ENCODE peak calls at places on chromosomes 6 and 20, in seven cellular contexts. L is CD4-positive, alpha-beta memory T cell; D is small intestine; E is stomach; J is adrenal gland; P is ovary; T is upper lobe of right lung. Y is an unnamed sample. For H3K27me3, the result is how much of the 10 kb centered on the place peaks cover.

GRCh38 chr20:36658300-36658699 is 12.3 kb upstream of the SLA2 start:
- DNase-seq in L (no peak), D (peak), E (no peak), J (no peak), P (no peak), T (no peak), Y (no peak)

GRCh38 chr6:142207265-142207877 is 60.3 kb downstream of the VTA1 start:
- DNase-seq in L (peak), D (peak), E (peak), J (peak), P (no peak), T (no peak), Y (peak)

GRCh38 chr20:32263398-32263954 is 14.0 kb upstream of the KIF3B start:
- DNase-seq in L (no peak), D (no peak), E (no peak), J (no peak), P (no peak), T (no peak), Y (no peak)

GRCh38 chr6:150940951-150941350 is 75.4 kb downstream of the MTHFD1L start:
- DNase-seq in L (no peak), D (no peak), E (no peak), J (no peak), P (no peak), T (no peak), Y (no peak)

GRCh38 chr20:24672181-24672880 is 202.9 kb downstream of the SYNDIG1 start:
- DNase-seq in L (no peak), D (no peak), E (no peak), J (no peak), P (no peak), T (peak), Y (no peak)

GRCh38 chr6:135064586-135064985 is 10.0 kb upstream of the HBS1L start:
- DNase-seq in L (no peak), D (no peak), E (no peak), J (no peak), P (no peak), T (no peak), Y (no peak)

GRCh38 chr6:53168516-53169257 is 20.0 kb upstream of the GCM1 start:
- DNase-seq in L (no peak), D (no peak), E (no peak), J (no peak), P (no peak), T (no peak), Y (no peak)

GRCh38 chr6:88870728-88871330 is 92.6 kb downstream of the RNGTT start:
- DNase-seq in L (peak), D (peak), E (no peak), J (peak), P (peak), T (no peak), Y (no peak)

GRCh38 chr20:47296950-47297349 is 59.5 kb downstream of the ZMYND8 start:
- DNase-seq in L (no peak), D (no peak), E (no peak), J (no peak), P (no peak), T (no peak), Y (no peak)

GRCh38 chr6:2877057-2877882 is 25.8 kb downstream of the SERPINB9 start:
- DNase-seq in L (no peak), D (no peak), E (no peak), J (no peak), P (peak), T (no peak), Y (no peak)

GRCh38 chr20:50280851-50281655 is 90.4 kb downstream of the CEBPB start:
- DNase-seq in L (no peak), D (no peak), E (no peak), J (no peak), P (no peak), T (no peak), Y (no peak)

GRCh38 chr20:5181492-5181891 is 54.7 kb downstream of the CDS2 start:
- DNase-seq in L (no peak), D (no peak), E (no peak), J (no peak), P (no peak), T (no peak), Y (no peak)

GRCh38 chr20:46875059-46875458 is 19.6 kb upstream of the EYA2 start:
- DNase-seq in L (no peak), D (no peak), E (no peak), J (no peak), P (no peak), T (no peak), Y (no peak)

GRCh38 chr6:35514587-35514986 is 1.9 kb upstream of the TULP1 start:
- DNase-seq in L (no peak), D (no peak), E (no peak), J (no peak), P (no peak), T (no peak), Y (no peak)
- H3K27me3 ChIP-seq in L (under half), D (under half), E (under half), J (under half), P (under half), T (under half), Y (under half)

DNA sequence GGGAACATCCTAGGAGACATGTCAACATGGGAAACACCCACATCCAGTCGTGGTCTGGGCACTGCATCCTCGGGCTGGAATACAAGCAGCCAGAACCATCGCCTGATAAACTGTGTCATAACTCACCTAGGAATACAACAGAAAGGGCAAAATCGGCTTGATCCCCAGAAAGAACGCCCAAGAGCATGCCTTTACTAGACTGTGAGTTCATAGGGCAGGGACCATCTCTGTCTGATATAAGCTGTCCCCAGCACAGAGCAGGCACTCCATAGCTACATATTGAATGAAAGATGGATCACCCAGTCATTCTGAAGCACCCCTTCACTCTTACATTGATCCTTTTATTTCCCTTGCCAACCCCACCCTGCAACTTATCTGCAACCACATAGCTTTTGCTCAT is 23.8 kb downstream of the RIPOR2 start:
- DNase-seq in L (no peak), D (no peak), E (no peak), J (no peak), P (no peak), T (no peak), Y (no peak)
- H3K27ac ChIP-seq in L (peak), D (no peak), E (no peak), J (no peak), P (no peak), T (no peak), Y (peak)

DNA sequence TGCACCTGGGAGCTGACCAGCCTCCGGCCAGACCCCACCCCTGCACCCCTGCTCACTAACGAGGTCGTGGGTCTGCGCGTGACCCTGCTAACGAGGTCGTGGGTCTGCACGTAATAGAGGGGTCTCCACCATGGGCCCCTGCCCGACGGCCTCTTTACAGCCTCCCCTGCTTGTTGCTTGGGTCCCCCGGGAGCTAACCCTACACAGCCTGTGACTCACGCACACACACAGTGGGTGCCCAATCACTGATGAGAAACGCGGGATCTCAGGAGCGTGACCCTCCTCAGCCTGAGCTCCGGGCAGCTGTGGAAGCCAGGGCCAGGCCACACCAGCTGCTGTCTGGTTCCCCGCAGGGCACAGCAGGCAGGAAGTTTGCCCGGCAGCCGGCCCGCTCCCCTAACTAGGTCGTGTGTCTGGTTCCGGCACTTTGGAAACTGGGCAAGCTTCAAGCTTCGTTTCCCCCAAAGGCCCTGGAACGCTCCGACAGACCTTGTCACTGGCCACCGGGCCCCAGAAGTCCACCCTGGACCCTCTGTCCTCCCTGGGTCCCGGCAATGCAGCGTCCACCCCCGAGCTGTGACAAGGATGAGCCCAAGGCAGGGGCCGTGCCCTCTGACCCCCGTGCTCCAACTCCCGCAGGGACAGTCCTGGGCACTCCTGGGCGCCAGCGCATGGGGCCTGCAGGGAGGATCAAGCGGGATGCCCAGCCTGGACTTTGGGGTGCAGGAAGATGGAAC is 767 bp downstream of the PTK6 start:
- DNase-seq in L (peak), D (peak), E (peak), J (no peak), P (no peak), T (no peak), Y (no peak)
- H3K27me3 ChIP-seq in L (under half), D (under half), E (under half), J (under half), P (under half), T (under half), Y (under half)

GRCh38 chr20:33516882-33517281 is 27.0 kb downstream of the CBFA2T2 start:
- DNase-seq in L (no peak), D (no peak), E (no peak), J (no peak), P (no peak), T (no peak), Y (no peak)

GRCh38 chr20:33522256-33522820 is 32.4 kb downstream of the CBFA2T2 start:
- DNase-seq in L (no peak), D (no peak), E (no peak), J (no peak), P (no peak), T (no peak), Y (no peak)

GRCh38 chr20:33515569-33516216 is 25.8 kb downstream of the CBFA2T2 start:
- DNase-seq in L (no peak), D (no peak), E (no peak), J (no peak), P (no peak), T (no peak), Y (no peak)

GRCh38 chr20:33521461-33521860 is 31.6 kb downstream of the CBFA2T2 start:
- DNase-seq in L (no peak), D (peak), E (no peak), J (no peak), P (no peak), T (no peak), Y (no peak)

GRCh38 chr20:33518071-33518470 is 28.2 kb downstream of the CBFA2T2 start:
- DNase-seq in L (no peak), D (no peak), E (no peak), J (no peak), P (no peak), T (peak), Y (no peak)
- H3K27ac ChIP-seq in L (no peak), D (no peak), E (no peak), J (no peak), P (no peak), T (no peak), Y (no peak)

GRCh38 chr6:44275749-44276648 is 5.7 kb downstream of the TMEM151B start:
- DNase-seq in L (no peak), D (no peak), E (no peak), J (no peak), P (no peak), T (no peak), Y (no peak)

GRCh38 chr6:44278316-44278715 is 8.1 kb downstream of the TMEM151B start:
- DNase-seq in L (no peak), D (no peak), E (no peak), J (no peak), P (no peak), T (no peak), Y (no peak)

GRCh38 chr6:44277763-44278162 is 7.5 kb downstream of the TMEM151B start:
- DNase-seq in L (no peak), D (no peak), E (no peak), J (no peak), P (no peak), T (no peak), Y (no peak)

GRCh38 chr6:44276667-44277640 is 6.7 kb downstream of the TMEM151B start:
- DNase-seq in L (no peak), D (no peak), E (no peak), J (no peak), P (no peak), T (no peak), Y (no peak)

DNA sequence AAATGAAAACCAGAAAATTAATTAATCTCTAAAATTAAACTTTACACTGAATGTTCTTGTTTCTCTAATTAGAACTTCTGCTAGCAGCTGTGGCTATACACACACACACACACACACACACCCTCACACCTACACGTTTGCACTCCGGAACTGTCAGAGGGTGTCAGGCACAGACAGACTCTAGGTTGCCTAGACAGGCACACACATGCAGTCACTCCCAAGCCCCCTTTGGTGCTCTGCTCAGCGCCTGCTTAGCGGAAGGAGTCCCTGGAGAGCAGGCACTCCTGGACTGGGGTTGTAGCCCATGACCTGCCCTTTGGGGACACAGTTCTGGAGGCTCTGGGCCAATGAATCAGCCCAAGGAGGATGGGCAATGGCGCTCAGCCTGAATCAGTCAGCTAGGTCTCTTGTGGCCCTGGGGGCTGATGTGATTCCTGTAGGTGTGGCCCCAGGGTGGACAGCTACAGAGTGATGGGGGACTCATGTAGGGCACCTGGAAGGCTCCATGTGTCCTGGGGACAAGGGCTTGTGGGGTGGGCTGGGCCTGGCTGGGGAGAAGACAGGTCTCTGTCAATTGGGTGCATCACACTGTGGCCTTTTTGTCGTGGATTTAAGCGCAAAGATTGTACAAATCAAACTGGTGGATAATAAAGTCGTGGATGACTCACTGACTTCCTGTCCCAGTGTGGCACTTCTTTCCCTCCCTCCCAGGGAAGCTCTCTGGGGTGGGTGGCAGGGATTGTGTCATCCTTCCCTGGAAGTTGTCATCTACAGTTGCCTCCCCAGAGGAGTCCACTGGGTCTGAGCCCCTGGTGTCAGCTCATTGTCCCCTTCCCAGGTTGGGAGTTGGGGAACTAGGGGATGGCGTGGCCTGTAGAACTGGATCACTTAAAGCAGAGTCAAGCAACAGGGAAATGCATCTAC is 8.8 kb downstream of the TMEM151B start:
- DNase-seq in L (no peak), D (no peak), E (no peak), J (no peak), P (no peak), T (no peak), Y (no peak)
- H3K27me3 ChIP-seq in L (under half), D (under half), E (under half), J (under half), P (under half), T (under half), Y (under half)

GRCh38 chr6:56659721-56660373 is 17.2 kb upstream of the DST start:
- DNase-seq in L (no peak), D (no peak), E (no peak), J (no peak), P (no peak), T (no peak), Y (no peak)
- H3K27ac ChIP-seq in L (no peak), D (no peak), E (no peak), J (no peak), P (no peak), T (no peak), Y (no peak)

GRCh38 chr6:166655251-166655650 is 28.2 kb upstream of the RPS6KA2 start:
- DNase-seq in L (no peak), D (no peak), E (peak), J (no peak), P (no peak), T (no peak), Y (no peak)
- H3K27me3 ChIP-seq in L (under half), D (under half), E (under half), J (under half), P (under half), T (under half), Y (under half)